ENCODE peak calls at places on chromosomes 11 and 22, in nine cellular contexts. C, N, Y, Q, O, J, Z, X and H are unnamed samples.

GRCh38 chr11:114326151-114326550 is 30.0 kb downstream of the NNMT start:
- DNase-seq in C (no peak), N (no peak), Y (no peak), Q (no peak), O (no peak), J (no peak), Z (no peak), X (no peak), H (no peak)

GRCh38 chr11:131889146-131889577 is 518.7 kb downstream of the NTM start:
- DNase-seq in C (no peak), N (no peak), Y (no peak), Q (no peak), O (peak), J (no peak), Z (peak), X (peak), H (no peak)

GRCh38 chr11:96230686-96231085 is 112.3 kb downstream of the MAML2 start:
- DNase-seq in C (no peak), N (no peak), Y (no peak), Q (no peak), O (no peak), J (no peak), Z (no peak), X (no peak), H (no peak)

GRCh38 chr11:110935018-110935640 is 222.9 kb upstream of the ARHGAP20 start:
- DNase-seq in C (no peak), N (no peak), Y (no peak), Q (no peak), O (no peak), J (no peak), Z (no peak), X (no peak), H (no peak)

GRCh38 chr11:109728056-109728455 is 306.1 kb downstream of the C11orf87 start:
- DNase-seq in C (no peak), N (peak), Y (no peak), Q (no peak), O (no peak), J (no peak), Z (no peak), X (no peak), H (peak)

GRCh38 chr11:24593332-24593731 is 96.5 kb downstream of the LUZP2 start:
- DNase-seq in C (no peak), N (no peak), Y (no peak), Q (no peak), O (peak), J (no peak), Z (no peak), X (no peak), H (no peak)

GRCh38 chr22:36425977-36426523 is 38.3 kb upstream of the MYH9 start:
- DNase-seq in C (no peak), N (no peak), Y (no peak), Q (no peak), O (peak), J (peak), Z (no peak), X (peak), H (no peak)

GRCh38 chr11:113877673-113878060 is 2.3 kb upstream of the USP28 start:
- DNase-seq in C (no peak), N (no peak), Y (no peak), Q (no peak), O (no peak), J (no peak), Z (no peak), X (no peak), H (no peak)

GRCh38 chr11:41579546-41579945 is 120.1 kb upstream of the LRRC4C start:
- DNase-seq in C (no peak), N (no peak), Y (peak), Q (no peak), O (no peak), J (no peak), Z (no peak), X (no peak), H (peak)

GRCh38 chr11:45662665-45663485 is 2.5 kb downstream of the CHST1 start:
- DNase-seq in C (peak), N (no peak), Y (no peak), Q (peak), O (peak), J (peak), Z (peak), X (peak), H (no peak)

GRCh38 chr11:94504689-94505293 is 7.5 kb upstream of the C11orf97 start:
- DNase-seq in C (no peak), N (peak), Y (no peak), Q (no peak), O (peak), J (no peak), Z (peak), X (peak), H (no peak)

GRCh38 chr22:24894998-24895397 is 51.5 kb downstream of the LHFPL7 start:
- DNase-seq in C (peak), N (peak), Y (no peak), Q (peak), O (no peak), J (peak), Z (no peak), X (peak), H (peak)

GRCh38 chr22:44266811-44267760 is 45.7 kb downstream of the SHISAL1 start:
- DNase-seq in C (no peak), N (no peak), Y (no peak), Q (no peak), O (no peak), J (no peak), Z (no peak), X (no peak), H (no peak)

GRCh38 chr22:50726643-50727340 is 11.2 kb upstream of the ACR start:
- DNase-seq in C (no peak), N (no peak), Y (no peak), Q (peak), O (no peak), J (peak), Z (no peak), X (peak), H (no peak)

GRCh38 chr22:31122532-31123291 is at the start of gene INPP5J:
- DNase-seq in C (no peak), N (peak), Y (no peak), Q (peak), O (peak), J (peak), Z (no peak), X (peak), H (no peak)

GRCh38 chr22:24751518-24751917 is 23.0 kb downstream of the PIWIL3 start:
- DNase-seq in C (no peak), N (no peak), Y (peak), Q (no peak), O (no peak), J (no peak), Z (no peak), X (no peak), H (peak)

GRCh38 chr22:42978453-42979103 is 36.4 kb downstream of the PACSIN2 start:
- DNase-seq in C (no peak), N (no peak), Y (no peak), Q (no peak), O (peak), J (no peak), Z (no peak), X (no peak), H (peak)

GRCh38 chr11:1469911-1470680 is 16.5 kb downstream of the MOB2 start:
- DNase-seq in C (no peak), N (no peak), Y (no peak), Q (no peak), O (no peak), J (no peak), Z (no peak), X (no peak), H (no peak)

GRCh38 chr22:38718414-38718813 is 12.7 kb downstream of the GTPBP1 start:
- DNase-seq in C (no peak), N (peak), Y (peak), Q (peak), O (peak), J (peak), Z (peak), X (peak), H (no peak)

GRCh38 chr11:91790873-91791468 is 433.6 kb upstream of the FAT3 start:
- DNase-seq in C (no peak), N (no peak), Y (no peak), Q (no peak), O (no peak), J (no peak), Z (no peak), X (no peak), H (no peak)

DNA sequence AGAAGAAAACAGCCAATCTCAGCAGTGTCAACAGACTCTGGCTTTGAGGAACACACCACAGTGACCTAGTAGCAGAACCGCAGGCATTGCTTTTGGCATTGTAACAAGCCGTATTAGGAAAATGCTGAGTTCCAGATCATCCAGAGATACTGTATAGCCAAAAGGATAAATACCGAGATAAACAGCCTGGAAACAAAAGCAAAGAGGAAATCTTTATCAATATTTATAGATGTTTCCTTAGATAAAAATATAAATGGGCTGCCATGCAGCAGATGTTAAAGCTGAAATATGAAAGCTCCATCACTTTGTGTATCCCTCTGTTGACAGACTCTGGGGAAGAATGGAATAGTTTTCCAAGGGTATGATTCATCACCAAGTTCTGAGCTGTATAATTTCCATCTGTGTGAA is 98.9 kb upstream of the TP53AIP1 start:
- DNase-seq in C (no peak), N (no peak), Y (no peak), Q (no peak), O (peak), J (no peak), Z (no peak), X (no peak), H (no peak)
- H3K27ac ChIP-seq in C (no peak), N (no peak), Y (no peak), Q (no peak), O (no peak), J (no peak), Z (no peak), X (no peak), H (no peak)

GRCh38 chr11:4658629-4659453 is 15.1 kb downstream of the OR51E1 start:
- DNase-seq in C (no peak), N (no peak), Y (no peak), Q (no peak), O (peak), J (no peak), Z (no peak), X (no peak), H (no peak)
- H3K27ac ChIP-seq in C (no peak), N (no peak), Y (no peak), Q (no peak), O (no peak), J (no peak), Z (no peak), X (no peak), H (no peak)

GRCh38 chr11:9783986-9784385 is 120.1 kb downstream of the SWAP70 start:
- DNase-seq in C (no peak), N (no peak), Y (no peak), Q (no peak), O (peak), J (no peak), Z (no peak), X (no peak), H (no peak)

GRCh38 chr11:9789919-9790318 is 126.0 kb downstream of the SWAP70 start:
- DNase-seq in C (no peak), N (no peak), Y (no peak), Q (no peak), O (no peak), J (no peak), Z (no peak), X (no peak), H (no peak)

GRCh38 chr11:9787981-9788521 is 124.2 kb downstream of the SWAP70 start:
- DNase-seq in C (no peak), N (no peak), Y (no peak), Q (peak), O (peak), J (no peak), Z (no peak), X (no peak), H (no peak)

GRCh38 chr11:9784602-9785315 is 120.9 kb downstream of the SWAP70 start:
- DNase-seq in C (no peak), N (no peak), Y (no peak), Q (no peak), O (no peak), J (no peak), Z (no peak), X (no peak), H (no peak)

DNA sequence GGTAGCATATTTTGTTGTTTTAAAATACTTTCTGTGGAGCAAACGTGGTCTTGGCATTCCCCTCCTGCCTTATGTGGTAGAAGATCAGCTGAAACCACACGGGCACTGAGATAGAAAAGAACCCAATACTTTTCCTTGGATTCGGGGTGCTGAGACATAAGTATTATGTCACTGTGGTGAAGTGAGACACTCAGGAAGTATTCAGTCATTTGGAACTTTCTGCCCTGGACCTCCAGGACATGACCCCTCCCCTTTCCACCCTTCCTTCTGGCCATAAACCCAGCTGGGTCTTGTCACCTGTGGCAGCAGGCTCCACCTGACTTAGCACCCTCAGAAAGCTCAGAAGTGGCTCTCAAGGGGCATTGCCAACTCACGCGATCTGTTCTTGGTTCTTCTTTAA is 123.4 kb downstream of the SWAP70 start:
- DNase-seq in C (no peak), N (no peak), Y (no peak), Q (no peak), O (no peak), J (no peak), Z (no peak), X (no peak), H (no peak)
- H3K27ac ChIP-seq in C (no peak), N (no peak), Y (no peak), Q (no peak), O (peak), J (no peak), Z (no peak), X (no peak), H (no peak)

GRCh38 chr11:14359573-14360031 is 619 bp upstream of the RRAS2 start:
- DNase-seq in C (no peak), N (no peak), Y (no peak), Q (no peak), O (peak), J (no peak), Z (no peak), X (no peak), H (no peak)
- H3K27ac ChIP-seq in C (no peak), N (no peak), Y (no peak), Q (no peak), O (no peak), J (no peak), Z (no peak), X (no peak), H (peak)

GRCh38 chr11:57903011-57903410 is 120.7 kb upstream of the OR9Q1 start:
- DNase-seq in C (no peak), N (no peak), Y (no peak), Q (no peak), O (no peak), J (no peak), Z (no peak), X (no peak), H (no peak)
- H3K27ac ChIP-seq in C (no peak), N (peak), Y (peak), Q (no peak), O (no peak), J (no peak), Z (no peak), X (no peak), H (peak)

GRCh38 chr11:85685820-85686459 is at the start of gene CCDC89:
- DNase-seq in C (peak), N (no peak), Y (peak), Q (peak), O (peak), J (peak), Z (no peak), X (peak), H (no peak)
- H3K27ac ChIP-seq in C (peak), N (no peak), Y (no peak), Q (peak), O (peak), J (peak), Z (no peak), X (no peak), H (no peak)

GRCh38 chr11:12180257-12181205 is 70.1 kb downstream of the MICAL2 start:
- DNase-seq in C (no peak), N (no peak), Y (no peak), Q (no peak), O (no peak), J (no peak), Z (peak), X (no peak), H (no peak)

GRCh38 chr11:12175694-12176241 is 65.4 kb downstream of the MICAL2 start:
- DNase-seq in C (no peak), N (peak), Y (peak), Q (no peak), O (peak), J (peak), Z (peak), X (no peak), H (peak)

GRCh38 chr11:12177739-12178338 is 67.4 kb downstream of the MICAL2 start:
- DNase-seq in C (no peak), N (no peak), Y (no peak), Q (no peak), O (peak), J (peak), Z (no peak), X (no peak), H (no peak)

GRCh38 chr11:12179521-12179920 is 69.1 kb downstream of the MICAL2 start:
- DNase-seq in C (no peak), N (no peak), Y (no peak), Q (no peak), O (no peak), J (peak), Z (no peak), X (no peak), H (no peak)

GRCh38 chr11:12179019-12179418 is 68.6 kb downstream of the MICAL2 start:
- DNase-seq in C (no peak), N (no peak), Y (no peak), Q (no peak), O (no peak), J (peak), Z (no peak), X (no peak), H (no peak)
- H3K27ac ChIP-seq in C (no peak), N (peak), Y (peak), Q (peak), O (peak), J (peak), Z (no peak), X (no peak), H (peak)

DNA sequence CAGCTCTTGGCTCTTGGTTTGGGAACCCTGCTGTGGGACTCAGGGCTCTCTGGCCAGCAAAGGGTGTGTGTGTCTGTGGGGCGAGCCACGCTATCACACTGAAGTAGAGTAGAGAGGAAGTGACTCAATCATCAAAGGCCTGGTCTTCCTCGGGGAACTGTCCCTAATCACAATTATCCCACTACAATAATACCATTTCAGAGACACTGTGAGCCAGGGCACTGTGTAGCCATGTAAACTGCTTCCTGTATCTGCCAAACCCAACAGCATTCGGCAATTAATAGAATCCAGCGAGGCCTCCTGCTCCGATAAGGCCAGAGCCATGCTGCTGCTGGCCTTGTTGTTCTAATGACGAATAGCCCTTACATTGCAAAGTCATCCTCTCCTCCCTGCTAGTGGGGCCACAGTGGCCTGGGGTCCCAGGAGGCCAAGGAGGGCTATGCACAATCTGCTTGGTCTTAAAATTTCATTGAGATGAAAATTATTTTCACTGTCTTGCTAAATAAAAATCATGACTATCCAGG is 49.8 kb upstream of the LMO2 start:
- DNase-seq in C (no peak), N (peak), Y (no peak), Q (no peak), O (no peak), J (no peak), Z (no peak), X (no peak), H (no peak)
- H3K27ac ChIP-seq in C (no peak), N (peak), Y (no peak), Q (no peak), O (no peak), J (peak), Z (no peak), X (no peak), H (no peak)